ENCODE peak calls at places on chromosomes 7 and 10, in five cellular contexts. A is EL; O is activated CD4-positive, alpha-beta T cell treated with anti-CD3 and anti-CD28 coated beads, Interleukin-2, amount 10 ng/mL, durations not matched to agents 7 days and 5 days; E is cardiac fibroblast; N is DMS153. V is an unnamed sample.

GRCh38 chr7:119724041-119724792 is 548.8 kb upstream of the KCND2 start:
- DNase-seq in A (no peak), O (no peak), E (no peak), N (no peak), V (no peak)

GRCh38 chr7:98618786-98619185 is 1.7 kb downstream of the NPTX2 start:
- DNase-seq in A (no peak), O (no peak), E (peak), N (no peak), V (no peak)

GRCh38 chr7:148729984-148730733 is 31.5 kb downstream of the CUL1 start:
- DNase-seq in A (peak), O (no peak), E (no peak), N (no peak), V (no peak)

GRCh38 chr10:121157998-121158397 is 306.8 kb downstream of the WDR11 start:
- DNase-seq in A (no peak), O (no peak), E (no peak), N (no peak), V (no peak)

GRCh38 chr7:157013602-157014549 is 3.4 kb upstream of the MNX1 start:
- DNase-seq in A (no peak), O (no peak), E (no peak), N (peak), V (no peak)

GRCh38 chr10:97422921-97423420 is 3.0 kb upstream of the PGAM1 start:
- DNase-seq in A (peak), O (no peak), E (peak), N (no peak), V (no peak)

GRCh38 chr10:104349623-104350142 is 4.0 kb upstream of the CFAP58 start:
- DNase-seq in A (no peak), O (no peak), E (peak), N (no peak), V (no peak)

GRCh38 chr10:22340362-22341189 is 4.7 kb upstream of the SPAG6 start:
- DNase-seq in A (peak), O (peak), E (peak), N (peak), V (no peak)

GRCh38 chr7:55409474-55410225 is 44.5 kb downstream of the LANCL2 start:
- DNase-seq in A (peak), O (no peak), E (no peak), N (no peak), V (no peak)

GRCh38 chr10:110426294-110427153 is 71.2 kb upstream of the DUSP5 start:
- DNase-seq in A (peak), O (no peak), E (peak), N (peak), V (peak)

V was measured in LNCaP clone FGC.